ENCODE peak calls at places on chromosome 3, in seven cellular contexts. T is testis, P is Panc1, O is right cardiac atrium, R is endodermal cell, H is body of pancreas, D is heart left ventricle. N is an unnamed sample.

GRCh38 chr3:37558580-37558979 is 303.1 kb upstream of the CTDSPL start:
- DNase-seq in T (no peak), P (no peak), O (no peak), R (no peak), H (no peak), D (no peak), N (no peak)

GRCh38 chr3:190718691-190719090 is 143.8 kb downstream of the GMNC start:
- DNase-seq in T (no peak), P (no peak), O (no peak), R (no peak), H (no peak), D (no peak), N (no peak)

GRCh38 chr3:177182352-177182751 is 14.9 kb downstream of the TBL1XR1 start:
- DNase-seq in T (no peak), P (no peak), O (no peak), R (no peak), H (no peak), D (no peak), N (no peak)

GRCh38 chr3:132549890-132550578 is 47.0 kb upstream of the ACKR4 start:
- DNase-seq in T (no peak), P (no peak), O (no peak), R (no peak), H (no peak), D (no peak), N (no peak)

GRCh38 chr3:183613366-183614293 is 21.8 kb upstream of the KLHL24 start:
- DNase-seq in T (no peak), P (no peak), O (no peak), R (no peak), H (no peak), D (no peak), N (no peak)

GRCh38 chr3:19025441-19025840 is 122.9 kb upstream of the KCNH8 start:
- DNase-seq in T (no peak), P (no peak), O (no peak), R (no peak), H (no peak), D (no peak), N (no peak)

GRCh38 chr3:8759038-8759755 is 10.2 kb downstream of the OXTR start:
- DNase-seq in T (no peak), P (no peak), O (no peak), R (peak; percentile 32), H (no peak), D (no peak), N (no peak)

GRCh38 chr3:191644291-191644690 is 183.3 kb downstream of the PYDC2 start:
- DNase-seq in T (no peak), P (no peak), O (no peak), R (no peak), H (no peak), D (no peak), N (no peak)

GRCh38 chr3:149473314-149473990 is 1.0 kb upstream of the TM4SF4 start:
- DNase-seq in T (no peak), P (peak; percentile 88), O (no peak), R (no peak), H (peak; percentile 70), D (no peak), N (no peak)

GRCh38 chr3:183698318-183698731 is 728 bp downstream of the YEATS2 start:
- DNase-seq in T (peak; percentile 25), P (no peak), O (peak; percentile 65), R (no peak), H (no peak), D (peak; percentile 29), N (peak; percentile 17)

GRCh38 chr3:193078996-193079731 is 161.5 kb upstream of the MB21D2 start:
- DNase-seq in T (no peak), P (no peak), O (no peak), R (peak; percentile 51), H (no peak), D (no peak), N (no peak)

GRCh38 chr3:134644731-134645514 is 5.9 kb downstream of the KY start:
- DNase-seq in T (no peak), P (no peak), O (peak; percentile 59), R (peak; percentile 62), H (no peak), D (peak; percentile 66), N (peak; percentile 40)

GRCh38 chr3:186115229-186115996 is 6.5 kb upstream of the ETV5 start:
- DNase-seq in T (no peak), P (no peak), O (no peak), R (no peak), H (no peak), D (no peak), N (no peak)
- H3K27me3 ChIP-seq in T (no peaks in the 10 kb centered on the region), P (peaks cover 19% of the 10 kb centered on the region), O (no peaks in the 10 kb centered on the region), R (peaks cover 56% of the 10 kb centered on the region), H (no peaks in the 10 kb centered on the region), D (peaks cover 8% of the 10 kb centered on the region), N (peaks cover 48% of the 10 kb centered on the region)

GRCh38 chr3:45679805-45680204 is 9.4 kb upstream of the SACM1L start:
- DNase-seq in T (no peak), P (no peak), O (no peak), R (peak; percentile 79), H (no peak), D (no peak), N (no peak)
- H3K27ac ChIP-seq in T (no peak overlapping the region), P (no peak overlapping the region), O (no peak overlapping the region), R (peak overlapping the region; percentile 40), H (no peak overlapping the region), D (peak overlapping the region; percentile 3), N (peak overlapping the region; percentile 36)

GRCh38 chr3:175805825-175806224 is 946.7 kb downstream of the NAALADL2 start:
- DNase-seq in T (no peak), P (no peak), O (no peak), R (no peak), H (no peak), D (no peak), N (no peak)
- H3K27me3 ChIP-seq in T (no peaks in the 10 kb centered on the region), P (no peaks in the 10 kb centered on the region), O (no peaks in the 10 kb centered on the region), R (no peaks in the 10 kb centered on the region), H (no peaks in the 10 kb centered on the region), D (no peaks in the 10 kb centered on the region), N (no peaks in the 10 kb centered on the region)

GRCh38 chr3:52044869-52045616 is 11.3 kb downstream of the DUSP7 start:
- DNase-seq in T (no peak), P (no peak), O (no peak), R (peak; percentile 80), H (no peak), D (no peak), N (no peak)

GRCh38 chr3:52046186-52046913 is 10.0 kb downstream of the DUSP7 start:
- DNase-seq in T (no peak), P (no peak), O (no peak), R (no peak), H (no peak), D (no peak), N (no peak)

GRCh38 chr3:52041118-52041847 is 15.1 kb downstream of the DUSP7 start:
- DNase-seq in T (peak; percentile 49), P (no peak), O (no peak), R (peak; percentile 74), H (no peak), D (no peak), N (no peak)

GRCh38 chr3:52046914-52047239 is 9.5 kb downstream of the DUSP7 start:
- DNase-seq in T (no peak), P (no peak), O (no peak), R (no peak), H (no peak), D (no peak), N (no peak)

GRCh38 chr3:52043750-52044149 is 12.6 kb downstream of the DUSP7 start:
- DNase-seq in T (no peak), P (no peak), O (no peak), R (no peak), H (no peak), D (no peak), N (no peak)
- H3K27ac ChIP-seq in T (no peak overlapping the region), P (no peak overlapping the region), O (no peak overlapping the region), R (no peak overlapping the region), H (no peak overlapping the region), D (no peak overlapping the region), N (peak overlapping the region; percentile 8)

GRCh38 chr3:122911901-122912300 is 115.7 kb downstream of the SEMA5B start:
- DNase-seq in T (no peak), P (no peak), O (no peak), R (no peak), H (no peak), D (no peak), N (no peak)
- H3K27me3 ChIP-seq in T (no peaks in the 10 kb centered on the region), P (peaks cover 2% of the 10 kb centered on the region), O (no peaks in the 10 kb centered on the region), R (no peaks in the 10 kb centered on the region), H (no peaks in the 10 kb centered on the region), D (no peaks in the 10 kb centered on the region), N (peaks cover 22% of the 10 kb centered on the region)

N was measured in left ventricle myocardium inferior.